ENCODE peak calls at places on chromosomes 2 and 18, in four cellular contexts. N, B, J and D are unnamed samples.

GRCh38 chr2:47309472-47309951 is 93.4 kb upstream of the MSH2 start:
- DNase-seq in N (no peak), B (no peak), J (no peak), D (no peak)

GRCh38 chr2:66562337-66562685 is 127.4 kb downstream of the MEIS1 start:
- DNase-seq in N (no peak), B (no peak), J (no peak), D (no peak)

GRCh38 chr18:58213445-58213844 is 169.4 kb downstream of the NEDD4L start:
- DNase-seq in N (peak), B (peak), J (no peak), D (no peak)

GRCh38 chr2:85843543-85843942 is 45.2 kb downstream of the ST3GAL5 start:
- DNase-seq in N (no peak), B (no peak), J (no peak), D (no peak)

GRCh38 chr2:24730481-24730880 is 62.7 kb downstream of the PTRHD1 start:
- DNase-seq in N (no peak), B (no peak), J (no peak), D (no peak)

GRCh38 chr2:107428781-107429180 is 397.9 kb upstream of the RGPD4 start:
- DNase-seq in N (no peak), B (no peak), J (no peak), D (no peak)

GRCh38 chr2:28710545-28710944 is 41.1 kb upstream of the PPP1CB start:
- DNase-seq in N (no peak), B (no peak), J (no peak), D (no peak)

GRCh38 chr2:178105566-178105965 is 6.7 kb upstream of the RBM45 start:
- DNase-seq in N (no peak), B (no peak), J (no peak), D (no peak)

GRCh38 chr2:232876071-232876977 is 6.3 kb downstream of the SNORC start:
- DNase-seq in N (no peak), B (no peak), J (peak), D (no peak)

GRCh38 chr2:140593159-140593558 is 1537.7 kb downstream of the LRP1B start:
- DNase-seq in N (no peak), B (no peak), J (no peak), D (no peak)

GRCh38 chr2:155310589-155310988 is 612.1 kb downstream of the KCNJ3 start:
- DNase-seq in N (no peak), B (peak), J (no peak), D (no peak)

GRCh38 chr2:190769258-190769657 is 111.4 kb upstream of the GLS start:
- DNase-seq in N (no peak), B (no peak), J (no peak), D (no peak)

GRCh38 chr2:46855805-46856204 is 59.8 kb downstream of the MCFD2 start:
- DNase-seq in N (no peak), B (no peak), J (no peak), D (no peak)

GRCh38 chr18:5941869-5942268 is 46.5 kb upstream of the TMEM200C start:
- DNase-seq in N (no peak), B (no peak), J (no peak), D (no peak)

GRCh38 chr2:10091182-10091932 is 11.1 kb upstream of the CYS1 start:
- DNase-seq in N (no peak), B (no peak), J (no peak), D (no peak)

GRCh38 chr2:54386585-54386984 is 69.5 kb upstream of the SPTBN1 start:
- DNase-seq in N (no peak), B (no peak), J (no peak), D (no peak)

GRCh38 chr2:54385271-54385670 is 70.9 kb upstream of the SPTBN1 start:
- DNase-seq in N (no peak), B (no peak), J (no peak), D (no peak)

GRCh38 chr2:54386993-54387590 is 69.0 kb upstream of the SPTBN1 start:
- DNase-seq in N (no peak), B (peak), J (no peak), D (no peak)

GRCh38 chr2:54387592-54387991 is 68.5 kb upstream of the SPTBN1 start:
- DNase-seq in N (no peak), B (peak), J (no peak), D (no peak)

GRCh38 chr2:54384301-54385035 is 71.7 kb upstream of the SPTBN1 start:
- DNase-seq in N (no peak), B (no peak), J (no peak), D (no peak)
- TF ChIP-seq CTCF in N (no peak), B (no peak), J (no peak), D (no peak)

GRCh38 chr2:120177011-120177621 is 46.1 kb downstream of the TMEM185B start:
- DNase-seq in N (no peak), B (no peak), J (no peak), D (peak)
- TF ChIP-seq CTCF in N (no peak), B (peak), J (peak), D (peak)

GRCh38 chr2:33419548-33420255 is 56.7 kb upstream of the RASGRP3 start:
- DNase-seq in N (no peak), B (no peak), J (no peak), D (no peak)
- TF ChIP-seq CTCF in N (no peak), B (no peak), J (no peak), D (no peak)

GRCh38 chr18:25310045-25310444 is 41.9 kb downstream of the ZNF521 start:
- DNase-seq in N (no peak), B (peak), J (no peak), D (no peak)
- TF ChIP-seq CTCF in N (no peak), B (peak), J (no peak), D (peak)

DNA sequence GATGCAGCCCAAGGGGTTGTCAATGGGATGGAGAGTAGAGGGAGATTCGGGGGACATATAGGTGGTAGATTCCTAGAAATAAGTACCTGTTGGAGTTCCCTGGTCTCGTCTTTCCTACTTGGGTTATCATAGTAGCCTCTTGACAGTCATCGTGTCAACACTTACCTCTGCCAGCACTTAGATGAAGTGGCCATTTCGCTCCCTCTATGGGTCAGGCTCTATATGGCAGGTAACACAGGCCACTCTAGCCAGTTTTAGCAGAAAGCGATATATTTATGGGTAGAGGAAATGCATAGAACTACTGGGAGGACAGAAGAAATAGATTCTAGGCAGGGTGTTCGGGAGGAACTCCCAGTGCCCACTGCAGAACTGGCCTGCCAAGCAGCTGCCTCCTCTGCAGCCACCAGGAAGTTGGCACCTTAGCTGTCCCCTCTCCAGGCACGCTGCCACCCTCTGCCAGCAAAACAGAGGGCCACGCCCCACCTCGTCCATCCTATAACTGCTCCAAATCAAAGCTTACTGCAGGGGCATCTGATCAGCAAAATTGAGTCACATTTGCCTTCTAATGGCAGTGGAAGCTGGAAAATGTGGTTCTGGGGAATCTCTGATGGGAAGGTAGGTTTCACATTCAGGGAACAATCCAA is 181.3 kb downstream of the INSIG2 start:
- DNase-seq in N (no peak), B (no peak), J (no peak), D (no peak)
- TF ChIP-seq CTCF in N (no peak), B (peak), J (no peak), D (no peak)